ENCODE peak calls at places on chromosome 4, in ten cellular contexts. K is NCI-H1092; P is glomerular endothelial cell; Q is psoas muscle; Y is neuronal stem cell; F is CD8-positive, alpha-beta memory T cell; O is stimulated activated CD8-positive, alpha-beta memory T cell treated with anti-CD3 and anti-CD28 coated beads, Interleukin-7, amount 100 ng/mL, for 24 hours; H is astrocyte of the spinal cord; J is ACHN; R is dorsolateral prefrontal cortex. V is an unnamed sample.

GRCh38 chr4:163164591-163164990 is 2.1 kb downstream of the NAF1 start:
- DNase-seq in O (no peak), J (no peak), F (no peak), Q (no peak), R (no peak), Y (no peak), K (no peak), P (no peak), H (no peak), V (no peak)

GRCh38 chr4:154004450-154004849 is 215.6 kb upstream of the SFRP2 start:
- DNase-seq in O (no peak), H (no peak), F (no peak), Q (no peak), K (no peak), R (no peak), Y (no peak), J (no peak), P (no peak), V (no peak)

GRCh38 chr4:41014158-41014557 is 200.2 kb downstream of the APBB2 start:
- DNase-seq in K (no peak), R (no peak), O (no peak), H (no peak), P (no peak), Y (no peak), F (no peak), Q (no peak), J (no peak), V (no peak)

GRCh38 chr4:139684351-139684750 is 18.7 kb downstream of the MGST2 start:
- DNase-seq in P (no peak), R (no peak), Q (no peak), O (no peak), K (no peak), H (no peak), Y (no peak), F (no peak), J (no peak), V (no peak)

GRCh38 chr4:54230479-54231418 is 1.7 kb downstream of the PDGFRA start:
- DNase-seq in Y (peak), F (no peak), K (no peak), P (no peak), J (no peak), Q (peak), R (no peak), H (peak), O (no peak), V (no peak)

GRCh38 chr4:107922486-107923473 is 8.6 kb upstream of the CYP2U1 start:
- DNase-seq in Q (no peak), Y (no peak), K (no peak), O (no peak), R (no peak), J (no peak), H (no peak), P (no peak), F (no peak), V (no peak)

GRCh38 chr4:158913766-158914165 is 144.9 kb downstream of the FNIP2 start:
- DNase-seq in Y (no peak), K (no peak), F (no peak), O (no peak), H (no peak), Q (no peak), J (no peak), R (no peak), P (no peak), V (no peak)

GRCh38 chr4:15034071-15034764 is 31.9 kb downstream of the CPEB2 start:
- DNase-seq in J (no peak), Q (no peak), F (no peak), P (no peak), Y (no peak), R (no peak), O (no peak), H (no peak), K (no peak), V (no peak)

GRCh38 chr4:104421576-104421975 is 73.1 kb downstream of the CXXC4 start:
- DNase-seq in J (no peak), Q (no peak), P (no peak), O (no peak), R (no peak), F (no peak), H (no peak), Y (no peak), K (no peak), V (no peak)

GRCh38 chr4:102826105-102826889 is 1.1 kb downstream of the UBE2D3 start:
- DNase-seq in Y (no peak), O (no peak), F (no peak), J (no peak), Q (no peak), K (no peak), R (no peak), H (no peak), P (no peak), V (no peak)